ENCODE peak calls at places on chromosomes 12 and 14, in six cellular contexts. S is tibial nerve, P is heart left ventricle, Z is body of pancreas, X is IMR-90, Q is A549. C is an unnamed sample.

GRCh38 chr12:49019435-49020317 is 1.1 kb upstream of the PRKAG1 start:
- DNase-seq in Z (peak; percentile 42), P (no peak), S (no peak), Q (peak; percentile 92), X (peak; percentile 23), C (peak; percentile 47)

GRCh38 chr12:3097186-3097804 is 20.1 kb downstream of the TSPAN9 start:
- DNase-seq in P (peak; percentile 90), S (no peak), X (peak; percentile 75), Q (no peak), Z (peak; percentile 85), C (no peak)

GRCh38 chr12:128323526-128323925 is 56.6 kb downstream of the TMEM132C start:
- DNase-seq in Z (no peak), P (no peak), X (no peak), S (no peak), Q (no peak), C (no peak)

GRCh38 chr12:57631566-57632368 is 1.2 kb downstream of the B4GALNT1 start:
- DNase-seq in Z (no peak), S (no peak), Q (no peak), P (peak; percentile 17), X (no peak), C (no peak)

GRCh38 chr12:132259364-132259871 is 70.0 kb downstream of the GALNT9 start:
- DNase-seq in S (no peak), Z (no peak), X (no peak), P (no peak), Q (no peak), C (no peak)

GRCh38 chr12:71665109-71665476 is 992 bp downstream of the THAP2 start:
- DNase-seq in P (no peak), Z (peak; percentile 14), S (no peak), Q (no peak), X (no peak), C (no peak)

GRCh38 chr12:14846878-14847580 is 3.7 kb upstream of the ART4 start:
- DNase-seq in P (no peak), Q (no peak), S (no peak), Z (peak; percentile 40), X (no peak), C (no peak)

GRCh38 chr12:42039146-42039545 is 105.5 kb downstream of the GXYLT1 start:
- DNase-seq in X (peak; percentile 43), S (no peak), P (no peak), Z (no peak), Q (no peak), C (no peak)

GRCh38 chr12:116319851-116320621 is 42.5 kb upstream of the MED13L start:
- DNase-seq in S (no peak), P (peak; percentile 64), X (peak; percentile 96), Q (no peak), Z (peak; percentile 64), C (peak; percentile 63)

GRCh38 chr12:124625867-124626675 is 58.7 kb upstream of the NCOR2 start:
- DNase-seq in P (peak; percentile 88), S (peak; percentile 82), Q (peak; percentile 76), X (peak; percentile 53), Z (peak; percentile 78), C (no peak)

GRCh38 chr12:31117203-31118011 is 43.7 kb downstream of the DDX11 start:
- DNase-seq in Z (peak; percentile 47), P (no peak), X (peak; percentile 1), S (no peak), Q (peak; percentile 76), C (peak; percentile 78)

GRCh38 chr14:75123991-75124390 is 2.9 kb downstream of the NEK9 start:
- DNase-seq in S (no peak), X (peak; percentile 86), P (peak; percentile 24), Q (peak; percentile 69), Z (peak; percentile 52), C (no peak)

GRCh38 chr12:40325349-40325960 is 100.7 kb downstream of the LRRK2 start:
- DNase-seq in S (no peak), X (peak; percentile 4), Z (no peak), P (no peak), Q (peak; percentile 63), C (no peak)

GRCh38 chr12:67047634-67048033 is 221.5 kb upstream of the CAND1 start:
- DNase-seq in Q (no peak), Z (no peak), S (no peak), P (no peak), X (no peak), C (no peak)

GRCh38 chr14:32011225-32011624 is 65.9 kb upstream of the ARHGAP5 start:
- DNase-seq in Q (no peak), Z (no peak), P (no peak), X (no peak), S (no peak), C (no peak)

GRCh38 chr12:12562016-12562483 is 613 bp downstream of the DUSP16 start:
- DNase-seq in X (peak; percentile 18), P (peak; percentile 46), Q (no peak), S (no peak), Z (peak; percentile 30), C (no peak)

GRCh38 chr14:98906123-98906995 is 365.6 kb downstream of the BCL11B start:
- DNase-seq in S (peak; percentile 35), X (no peak), Z (no peak), Q (peak; percentile 71), P (no peak), C (peak; percentile 55)

GRCh38 chr14:97517566-97518234 is 720.5 kb downstream of the VRK1 start:
- DNase-seq in P (no peak), X (no peak), Q (no peak), S (no peak), Z (no peak), C (no peak)

GRCh38 chr12:122021822-122022392 is at the start of gene BCL7A:
- DNase-seq in P (peak; percentile 74), X (peak; percentile 74), Q (peak; percentile 47), Z (peak; percentile 79), S (no peak), C (peak; percentile 67)

GRCh38 chr12:47276253-47277070 is 196.7 kb upstream of the AMIGO2 start:
- DNase-seq in Q (no peak), X (peak; percentile 79), Z (peak; percentile 65), S (no peak), P (peak; percentile 43), C (peak; percentile 78)

GRCh38 chr14:92532490-92533163 is 19.0 kb downstream of the RIN3 start:
- DNase-seq in S (no peak), Q (no peak), X (no peak), Z (no peak), P (no peak), C (no peak)

GRCh38 chr14:92539419-92539818 is 25.8 kb downstream of the RIN3 start:
- DNase-seq in Z (no peak), X (peak; percentile 19), S (no peak), Q (no peak), P (no peak), C (peak; percentile 60)

GRCh38 chr14:92531151-92531873 is 17.7 kb downstream of the RIN3 start:
- DNase-seq in S (no peak), X (no peak), Q (no peak), P (no peak), Z (peak; percentile 52), C (peak; percentile 71)

GRCh38 chr14:92538412-92539017 is 24.9 kb downstream of the RIN3 start:
- DNase-seq in P (no peak), S (no peak), Q (no peak), Z (no peak), X (no peak), C (peak; percentile 40)

DNA sequence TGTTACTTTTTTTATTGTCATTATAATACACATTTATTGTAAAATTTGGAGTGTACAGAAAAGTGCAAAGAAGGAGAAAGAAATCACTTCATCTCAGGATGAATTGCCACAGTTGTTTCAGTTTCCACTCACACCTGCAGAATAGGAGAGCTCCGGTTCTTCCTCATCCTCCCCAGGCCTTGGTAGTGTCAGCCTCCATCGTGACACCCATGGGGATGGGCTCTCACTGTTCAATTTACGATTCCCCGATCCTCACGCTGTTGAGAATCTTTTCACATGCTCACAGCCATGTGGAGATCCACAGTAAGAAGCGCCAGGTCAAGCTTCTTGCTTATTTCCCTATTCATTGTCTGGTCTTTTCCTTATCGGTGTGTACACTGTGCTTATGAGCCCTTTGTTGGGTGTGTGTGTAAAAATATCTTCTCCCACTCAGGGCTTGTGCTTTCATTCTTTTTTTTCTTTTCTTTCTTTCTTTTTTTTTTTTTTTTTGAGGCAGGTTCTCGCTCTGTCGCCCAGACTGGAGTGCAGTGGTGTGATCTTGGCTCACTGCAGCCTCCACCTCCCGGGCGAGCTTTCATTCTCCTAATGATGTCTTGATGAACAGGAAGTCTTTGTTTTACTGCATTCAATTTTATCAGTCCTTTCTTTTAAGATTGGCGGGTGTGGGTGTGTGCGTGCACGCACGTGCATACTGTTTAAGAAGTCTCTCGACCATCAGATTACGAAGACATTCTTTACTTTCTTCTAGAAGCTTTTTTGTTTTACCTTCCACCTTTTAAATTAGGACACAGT is 21.5 kb downstream of the RIN3 start:
- DNase-seq in Z (no peak), P (no peak), S (no peak), Q (no peak), X (no peak), C (peak; percentile 61)
- TF ChIP-seq POLR2A in Z (no peak), P (no peak), S (no peak), Q (no peak), X (no peak), C (no peak)

GRCh38 chr12:65878540-65878939 is 54.3 kb downstream of the HMGA2 start:
- DNase-seq in Q (no peak), P (no peak), S (no peak), X (no peak), Z (peak; percentile 16), C (no peak)
- TF ChIP-seq CTCF in Q (peak; percentile 28), P (no peak), S (peak; percentile 25), X (peak; percentile 30), Z (no peak), C (no peak)

DNA sequence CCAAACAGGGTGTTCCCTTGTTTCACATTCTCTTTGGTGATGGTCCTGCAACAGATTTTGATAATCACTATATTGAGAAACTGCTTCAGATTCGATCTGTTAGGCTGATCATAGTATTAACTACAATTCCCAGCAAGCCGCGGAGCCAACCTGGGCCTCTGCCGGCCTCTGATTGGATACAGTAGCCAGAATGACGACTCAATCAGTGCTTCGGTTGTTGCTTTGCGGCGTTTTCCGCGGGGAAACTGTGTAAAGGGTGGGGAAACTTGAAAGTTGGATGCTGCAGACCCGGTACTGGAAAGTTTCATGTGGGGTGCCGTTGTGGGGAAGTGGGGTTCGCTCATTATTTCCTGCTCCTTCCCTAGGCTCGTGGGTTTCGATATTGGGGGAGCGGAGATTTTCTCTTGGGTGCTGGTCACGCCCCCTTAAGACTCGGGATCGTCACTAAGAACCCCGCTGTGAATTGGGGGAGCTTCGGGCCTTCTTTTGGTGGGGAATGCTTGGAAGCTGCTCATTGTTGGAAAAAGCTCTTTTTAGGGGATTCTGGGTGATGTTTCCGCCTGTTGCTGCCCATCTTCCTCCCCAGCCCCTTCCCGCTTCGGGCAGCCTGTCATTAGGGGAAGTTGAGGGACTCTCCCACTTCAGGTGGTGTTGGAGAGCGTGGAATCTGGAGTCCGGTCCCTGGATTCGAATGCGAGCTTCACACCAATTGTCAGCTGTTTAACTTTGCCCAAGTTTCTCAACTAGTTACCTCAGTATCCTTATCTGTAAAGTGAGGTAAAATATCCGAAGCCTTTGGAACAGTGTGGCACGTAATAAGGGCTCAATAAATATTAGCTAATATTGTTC is at the start of gene RAD51B:
- DNase-seq in P (peak; percentile 88), X (peak; percentile 79), Z (peak; percentile 88), S (peak; percentile 81), Q (peak; percentile 95), C (peak; percentile 87)
- TF ChIP-seq POLR2A in P (no peak), X (no peak), Z (no peak), S (no peak), Q (no peak), C (no peak)

DNA sequence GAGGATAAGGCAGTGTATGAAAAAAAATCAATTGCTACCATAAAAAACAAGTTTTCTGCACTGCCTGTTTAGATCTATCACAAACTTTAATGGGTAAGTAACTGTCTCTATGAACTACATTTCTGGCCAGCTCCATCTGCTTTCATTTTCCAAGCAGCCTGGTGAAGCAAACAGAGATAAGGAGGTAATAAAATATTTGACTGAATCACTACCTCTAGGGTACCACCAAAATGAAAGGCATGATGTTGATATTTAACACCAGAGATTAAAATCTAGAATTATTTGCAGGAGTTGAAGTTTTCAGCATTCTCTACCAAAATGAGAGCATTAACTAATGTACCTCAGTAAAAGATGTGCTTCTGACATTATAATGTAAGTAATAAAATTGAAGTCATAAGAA is 863.5 kb upstream of the MGAT4C start:
- DNase-seq in S (no peak), Z (no peak), X (no peak), Q (no peak), P (no peak), C (no peak)
- TF ChIP-seq CTCF in S (no peak), Z (no peak), X (no peak), Q (no peak), P (no peak), C (no peak)

C was measured in Peyer's patch.